ENCODE peak calls at places on chromosome 10, in eight cellular contexts. Y, U, X, V, L, C, S and E are unnamed samples.
A peak's percentile ranks its signal among the peaks of the same experiment; 100 is the strongest.

GRCh38 chr10:129465796-129466702 is 992 bp upstream of the MGMT start:
- DNase-seq in X (no peak), C (no peak), S (no peak), V (no peak), L (no peak), Y (no peak), U (no peak), E (no peak)

GRCh38 chr10:124523886-124524285 is 62.3 kb downstream of the LHPP start:
- DNase-seq in S (no peak), U (no peak), X (no peak), Y (no peak), C (no peak), V (no peak), L (no peak), E (no peak)

GRCh38 chr10:102335184-102335583 is 60.3 kb upstream of the NFKB2 start:
- DNase-seq in Y (peak; percentile 52), L (peak; percentile 67), X (no peak), U (no peak), V (no peak), C (peak; percentile 15), S (no peak), E (no peak)

GRCh38 chr10:11446895-11447294 is 164.6 kb downstream of the USP6NL start:
- DNase-seq in L (no peak), C (no peak), V (no peak), S (no peak), Y (no peak), X (no peak), U (no peak), E (no peak)

GRCh38 chr10:97683556-97684357 is 3.3 kb downstream of the AVPI1 start:
- DNase-seq in L (no peak), X (peak; percentile 42), U (no peak), C (peak; percentile 70), S (no peak), Y (no peak), V (no peak), E (no peak)

GRCh38 chr10:13969792-13970140 is 361.0 kb downstream of the FRMD4A start:
- DNase-seq in U (no peak), C (no peak), Y (no peak), S (no peak), X (no peak), L (no peak), V (no peak), E (no peak)

GRCh38 chr10:104449402-104449801 is 95.8 kb downstream of the CFAP58 start:
- DNase-seq in S (no peak), Y (no peak), X (no peak), V (no peak), C (peak; percentile 37), L (no peak), U (peak; percentile 17), E (no peak)

GRCh38 chr10:5940807-5941218 is 36.5 kb downstream of the IL15RA start:
- DNase-seq in Y (no peak), L (no peak), U (no peak), X (no peak), C (no peak), V (no peak), S (no peak), E (no peak)

GRCh38 chr10:120981601-120982381 is 130.6 kb downstream of the WDR11 start:
- DNase-seq in C (no peak), V (no peak), Y (no peak), L (no peak), X (no peak), U (no peak), S (no peak), E (peak; percentile 57)

GRCh38 chr10:34299105-34299611 is 515.9 kb downstream of the PARD3 start:
- DNase-seq in X (peak; percentile 52), Y (no peak), V (no peak), U (peak; percentile 75), C (peak; percentile 55), S (no peak), L (no peak), E (no peak)

GRCh38 chr10:87646920-87647319 is 12.8 kb upstream of the PAPSS2 start:
- DNase-seq in Y (no peak), X (no peak), U (no peak), S (no peak), L (no peak), V (peak; percentile 42), C (no peak), E (no peak)

GRCh38 chr10:118034755-118035154 is 12.0 kb downstream of the RAB11FIP2 start:
- DNase-seq in V (no peak), U (no peak), X (no peak), C (peak; percentile 46), L (no peak), Y (no peak), S (no peak), E (peak; percentile 35)

GRCh38 chr10:118300266-118300665 is 41.9 kb downstream of the FAM204A start:
- DNase-seq in U (no peak), V (no peak), C (no peak), L (no peak), S (no peak), Y (no peak), X (peak; percentile 62), E (no peak)

GRCh38 chr10:97612386-97612785 is 20.9 kb downstream of the MORN4 start:
- DNase-seq in X (peak; percentile 72), C (peak; percentile 55), U (peak; percentile 53), S (peak; percentile 33), Y (no peak), V (peak; percentile 14), L (no peak), E (no peak)

GRCh38 chr10:103736763-103737162 is 118.6 kb downstream of the SH3PXD2A start:
- DNase-seq in U (peak; percentile 31), Y (no peak), S (no peak), L (no peak), V (no peak), C (no peak), X (peak; percentile 46), E (no peak)

GRCh38 chr10:132585732-132586722 is 48.4 kb downstream of the INPP5A start:
- DNase-seq in S (no peak), V (no peak), Y (peak; percentile 53), C (no peak), U (no peak), X (no peak), L (no peak), E (peak; percentile 75)

GRCh38 chr10:132664883-132665282 is 121.1 kb downstream of the NKX6-2 start:
- DNase-seq in V (no peak), C (no peak), L (no peak), S (no peak), X (no peak), U (no peak), Y (no peak), E (peak; percentile 43)

GRCh38 chr10:6036861-6037321 is 25.3 kb downstream of the IL2RA start:
- DNase-seq in C (no peak), U (no peak), Y (no peak), S (no peak), V (no peak), L (no peak), X (no peak), E (no peak)

GRCh38 chr10:126904807-126905686 is at the start of gene DOCK1:
- DNase-seq in C (peak; percentile 68), Y (peak; percentile 72), U (peak; percentile 53), L (peak; percentile 63), V (no peak), X (peak; percentile 69), S (peak; percentile 83), E (peak; percentile 85)

GRCh38 chr10:126904493-126904806 is 778 bp upstream of the DOCK1 start:
- DNase-seq in S (no peak), U (no peak), C (no peak), Y (no peak), L (no peak), V (no peak), X (no peak), E (no peak)

GRCh38 chr10:126903646-126904360 is 1.4 kb upstream of the DOCK1 start:
- DNase-seq in S (no peak), Y (no peak), V (no peak), C (no peak), X (no peak), U (no peak), L (no peak), E (no peak)

GRCh38 chr10:126898460-126898859 is 6.8 kb upstream of the DOCK1 start:
- DNase-seq in V (no peak), S (no peak), L (no peak), X (no peak), U (no peak), Y (no peak), C (no peak), E (no peak)

GRCh38 chr10:126902157-126902556 is 3.1 kb upstream of the DOCK1 start:
- DNase-seq in L (no peak), X (peak; percentile 80), Y (no peak), C (peak; percentile 69), V (no peak), S (no peak), U (peak; percentile 62), E (no peak)
- TF ChIP-seq CTCF in L (no peak), X (peak; percentile 32), Y (no peak), C (peak; percentile 33), V (no peak), S (peak; percentile 43), U (peak; percentile 55), E (no peak)

GRCh38 chr10:122054046-122055025 is 65.4 kb downstream of the TACC2 start:
- DNase-seq in U (peak; percentile 64), X (peak; percentile 67), L (peak; percentile 77), C (peak; percentile 68), Y (peak; percentile 58), V (no peak), S (peak; percentile 84), E (peak; percentile 42)
- H3K27ac ChIP-seq in U (no peak overlapping the region), X (peak overlapping the region; percentile 92), L (peak overlapping the region; percentile 36), C (no peak overlapping the region), Y (peak overlapping the region; percentile 78), V (no peak overlapping the region), S (peak overlapping the region; percentile 49), E (no peak overlapping the region)

DNA sequence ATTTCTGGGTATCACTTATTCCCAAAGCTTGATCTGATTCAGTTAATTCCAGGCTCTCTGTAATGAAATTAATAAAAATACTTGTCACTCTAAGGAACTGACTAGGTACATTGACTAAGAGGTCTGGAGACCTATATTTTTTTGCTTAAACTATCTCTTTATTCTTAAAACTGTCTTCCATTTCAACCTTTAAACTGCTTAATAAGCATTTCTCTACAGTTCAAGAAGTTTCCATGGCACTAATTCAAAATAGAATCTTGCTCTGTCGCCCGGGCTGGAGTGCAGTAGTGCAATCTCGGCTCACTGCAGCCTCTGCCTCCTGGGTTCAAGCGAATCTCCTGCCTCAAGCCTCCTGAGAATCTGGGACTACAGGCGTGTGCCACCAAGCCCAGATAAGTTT is 117.4 kb downstream of the MTPAP start:
- DNase-seq in Y (no peak), V (no peak), X (no peak), U (no peak), S (no peak), L (no peak), C (no peak), E (no peak)
- TF ChIP-seq CTCF in Y (no peak), V (no peak), X (no peak), U (no peak), S (no peak), L (no peak), C (no peak), E (no peak)

DNA sequence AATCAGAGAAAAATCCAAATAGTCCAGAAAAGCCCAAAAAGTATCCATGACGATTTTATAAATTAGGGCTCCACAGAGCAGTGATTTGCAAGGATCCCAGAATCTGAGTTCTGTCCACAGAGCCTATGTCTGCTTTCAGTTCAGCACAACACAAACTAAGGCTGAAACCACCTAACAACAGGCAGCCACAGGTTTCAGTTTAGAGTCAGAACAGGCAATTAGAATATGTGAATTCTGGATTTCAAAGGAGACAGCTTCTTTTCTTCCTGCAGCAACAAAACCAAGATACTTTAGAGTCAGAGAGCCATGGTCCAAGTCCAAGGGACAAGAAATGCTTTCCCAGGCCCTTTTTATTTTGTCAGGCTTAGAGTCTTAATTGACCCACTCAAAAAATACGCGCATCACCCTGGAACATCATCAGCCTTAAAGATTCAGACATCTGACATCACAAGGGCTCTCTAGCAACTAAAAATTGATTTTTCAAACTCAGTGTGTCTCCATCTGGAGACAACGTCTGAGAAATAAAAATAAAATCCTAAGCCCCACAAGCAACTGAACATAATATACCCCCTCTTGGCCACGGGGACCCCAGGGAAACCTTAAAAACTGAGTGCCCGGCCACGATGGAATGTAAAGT is 23.7 kb downstream of the IFIT3 start:
- DNase-seq in V (peak; percentile 73), L (no peak), C (peak; percentile 44), X (peak; percentile 10), S (no peak), Y (no peak), U (no peak), E (no peak)
- H3K27ac ChIP-seq in V (peak overlapping the region; percentile 84), L (peak overlapping the region; percentile 83), C (peak overlapping the region; percentile 93), X (peak overlapping the region; percentile 87), S (peak overlapping the region; percentile 91), Y (peak overlapping the region; percentile 84), U (peak overlapping the region; percentile 78), E (peak overlapping the region; percentile 76)